ENCODE peak calls at places on chromosomes 1 and 21, in five cellular contexts. E is mucosa of descending colon, Z is natural killer cell, B is AG04450, X is COR-L47. C is an unnamed sample.

GRCh38 chr1:50970927-50971582 is 1.0 kb downstream of the CDKN2C start:
- DNase-seq in E (no peak), Z (no peak), B (no peak), X (peak), C (no peak)

GRCh38 chr1:58804853-58805252 is 21.0 kb upstream of the JUN start:
- DNase-seq in E (no peak), Z (no peak), B (no peak), X (no peak), C (no peak)

GRCh38 chr21:25862596-25862995 is 127.8 kb downstream of the GABPA start:
- DNase-seq in E (no peak), Z (no peak), B (no peak), X (no peak), C (no peak)

GRCh38 chr21:21851205-21851604 is 853.0 kb downstream of the NCAM2 start:
- DNase-seq in E (no peak), Z (no peak), B (no peak), X (no peak), C (no peak)

GRCh38 chr1:159218846-159219636 is 14.4 kb downstream of the ACKR1 start:
- DNase-seq in E (no peak), Z (no peak), B (no peak), X (no peak), C (no peak)

GRCh38 chr1:115337633-115338456 is at the start of gene NGF:
- DNase-seq in E (no peak), Z (no peak), B (peak), X (peak), C (no peak)

GRCh38 chr1:71015745-71016144 is 31.9 kb downstream of the PTGER3 start:
- DNase-seq in E (no peak), Z (no peak), B (no peak), X (no peak), C (no peak)

GRCh38 chr1:77899647-77900320 is 11.4 kb downstream of the NEXN start:
- DNase-seq in E (no peak), Z (no peak), B (no peak), X (no peak), C (no peak)

GRCh38 chr1:167221126-167221803 is 579 bp downstream of the POU2F1 start:
- DNase-seq in E (peak), Z (peak), B (no peak), X (no peak), C (no peak)

GRCh38 chr21:41763398-41763931 is 3.4 kb downstream of the RIPK4 start:
- DNase-seq in E (no peak), Z (no peak), B (no peak), X (peak), C (no peak)

GRCh38 chr1:5764464-5764863 is 227.8 kb downstream of the NPHP4 start:
- DNase-seq in E (no peak), Z (no peak), B (no peak), X (no peak), C (no peak)

GRCh38 chr1:247332215-247332900 is 691 bp upstream of the ZNF496 start:
- DNase-seq in E (peak), Z (peak), B (no peak), X (peak), C (no peak)

GRCh38 chr1:191290441-191290840 is 812.8 kb upstream of the BRINP3 start:
- DNase-seq in E (no peak), Z (no peak), B (no peak), X (no peak), C (peak)

GRCh38 chr1:222712253-222713090 is at the start of the genes AIDA and BROX:
- DNase-seq in E (peak), Z (peak), B (peak), X (peak), C (peak)

GRCh38 chr1:116777831-116778830 is 23.9 kb downstream of the CD2 start:
- DNase-seq in E (no peak), Z (no peak), B (no peak), X (no peak), C (peak)

GRCh38 chr1:226419284-226419683 is 11.4 kb upstream of the PARP1 start:
- DNase-seq in E (no peak), Z (no peak), B (no peak), X (no peak), C (no peak)

GRCh38 chr1:2644591-2645101 is 11.8 kb upstream of the MMEL1 start:
- DNase-seq in E (no peak), Z (no peak), B (no peak), X (no peak), C (no peak)

GRCh38 chr1:243558556-243558955 is 291.5 kb downstream of the AKT3 start:
- DNase-seq in E (no peak), Z (no peak), B (no peak), X (no peak), C (no peak)

GRCh38 chr1:95262928-95263327 is 28.9 kb downstream of the RWDD3 start:
- DNase-seq in E (no peak), Z (no peak), B (no peak), X (no peak), C (no peak)

GRCh38 chr1:205669341-205670142 is 10.8 kb downstream of the SLC45A3 start:
- DNase-seq in E (peak), Z (no peak), B (no peak), X (no peak), C (no peak)

GRCh38 chr1:32748348-32748747 is 45.8 kb upstream of the SYNC start:
- DNase-seq in E (no peak), Z (no peak), B (no peak), X (no peak), C (no peak)

GRCh38 chr1:33343539-33343938 is 22.6 kb upstream of the A3GALT2 start:
- DNase-seq in E (no peak), Z (no peak), B (no peak), X (no peak), C (peak)

GRCh38 chr1:201946224-201946908 is at the start of gene LMOD1:
- DNase-seq in E (peak), Z (no peak), B (peak), X (peak), C (peak)

GRCh38 chr1:153617677-153618076 is 1.6 kb upstream of the S100A14 start:
- DNase-seq in E (peak), Z (peak), B (no peak), X (peak), C (no peak)

GRCh38 chr1:56967900-56968832 is 2.4 kb upstream of the C8B start:
- DNase-seq in E (peak), Z (no peak), B (no peak), X (no peak), C (no peak)

GRCh38 chr1:67390041-67390887 is 39.9 kb downstream of the SERBP1 start:
- DNase-seq in E (no peak), Z (no peak), B (no peak), X (no peak), C (peak)

GRCh38 chr1:113396585-113396984 is 6.3 kb downstream of the MAGI3 start:
- DNase-seq in E (no peak), Z (no peak), B (peak), X (no peak), C (peak)

GRCh38 chr1:80248886-80249285 is 1242.4 kb upstream of the ADGRL4 start:
- DNase-seq in E (no peak), Z (no peak), B (no peak), X (no peak), C (no peak)

GRCh38 chr1:52707927-52708655 is 9.9 kb upstream of the COA7 start:
- DNase-seq in E (no peak), Z (no peak), B (no peak), X (no peak), C (no peak)

GRCh38 chr1:20078166-20078565 is 8.2 kb downstream of the PLA2G5 start:
- DNase-seq in E (no peak), Z (no peak), B (no peak), X (no peak), C (no peak)

C was measured in retinal pigment epithelial cell.